ENCODE peak calls at places on chromosomes 4 and X, in nine cellular contexts. M is BJ, Y is astrocyte of the spinal cord, F is progenitor cell of endocrine pancreas, P is nephron progenitor cell, U is lower leg skin, G is fibroblast of mammary gland, C is heart right ventricle, Q is lower lobe of right lung. L is an unnamed sample.

GRCh38 chr4:98482847-98483806 is 175.3 kb downstream of the TSPAN5 start:
- DNase-seq in G (peak), U (no peak), Q (no peak), Y (peak), C (no peak), F (no peak), M (no peak), P (no peak), L (peak)

GRCh38 chrX:129996120-129996519 is 13.7 kb downstream of the BCORL1 start:
- DNase-seq in Y (peak), F (no peak), C (no peak), G (peak), U (no peak), M (peak), P (no peak), Q (no peak), L (peak)

GRCh38 chrX:134886201-134886600 is 104.6 kb upstream of the SMIM10 start:
- DNase-seq in U (no peak), Y (no peak), P (no peak), C (no peak), F (no peak), Q (no peak), G (peak), M (no peak), L (peak)

GRCh38 chrX:81232218-81232617 is 30.3 kb downstream of the SH3BGRL start:
- DNase-seq in P (no peak), M (no peak), Q (no peak), U (no peak), G (no peak), F (no peak), Y (no peak), C (no peak), L (no peak)

GRCh38 chr4:159400782-159401712 is 298.2 kb downstream of the RAPGEF2 start:
- DNase-seq in G (peak), C (no peak), F (no peak), Y (peak), Q (no peak), M (no peak), P (no peak), U (no peak), L (peak)

GRCh38 chrX:17713288-17713687 is 24.0 kb upstream of the SCML1 start:
- DNase-seq in G (no peak), C (no peak), F (no peak), P (no peak), U (no peak), M (no peak), Q (no peak), Y (no peak), L (no peak)

GRCh38 chr4:131603705-131604104 is 1545.4 kb upstream of the PCDH10 start:
- DNase-seq in P (no peak), M (no peak), F (no peak), U (no peak), C (no peak), G (no peak), Q (no peak), Y (no peak), L (no peak)

GRCh38 chrX:154125356-154126040 is 18.5 kb upstream of the OPN1LW start:
- DNase-seq in C (peak), P (no peak), U (no peak), Q (no peak), G (no peak), Y (no peak), F (no peak), M (no peak), L (no peak)

GRCh38 chr4:1511441-1512041 is 105.3 kb upstream of the NKX1-1 start:
- DNase-seq in F (no peak), Y (peak), M (no peak), P (no peak), C (peak), G (peak), U (peak), Q (peak), L (peak)

GRCh38 chrX:153876112-153876491 is 9.9 kb downstream of the L1CAM start:
- DNase-seq in Y (no peak), C (no peak), F (no peak), P (no peak), Q (no peak), U (no peak), M (no peak), G (no peak), L (no peak)

GRCh38 chr4:73187325-73187724 is 71.3 kb downstream of the ANKRD17 start:
- DNase-seq in G (peak), U (no peak), Q (no peak), F (no peak), P (no peak), C (no peak), Y (peak), M (no peak), L (peak)

GRCh38 chr4:117455088-117455487 is 369.7 kb upstream of the TRAM1L1 start:
- DNase-seq in G (no peak), Y (no peak), C (no peak), F (no peak), M (no peak), Q (no peak), P (no peak), U (no peak), L (no peak)

GRCh38 chr4:61590881-61591280 is 390.8 kb downstream of the ADGRL3 start:
- DNase-seq in F (no peak), Q (no peak), Y (no peak), C (no peak), U (no peak), P (no peak), M (no peak), G (no peak), L (no peak)
- TF ChIP-seq CTCF in F (no peak), Q (no peak), Y (peak), C (peak), U (no peak), P (no peak), M (no peak), G (no peak), L (peak)

GRCh38 chrX:54248309-54248708 is 65.3 kb upstream of the FAM120C start:
- DNase-seq in Q (no peak), P (no peak), F (no peak), U (no peak), M (no peak), Y (peak), C (no peak), G (peak), L (peak)
- TF ChIP-seq CTCF in Q (peak), P (no peak), F (no peak), U (no peak), M (peak), Y (peak), C (peak), G (peak), L (peak)

GRCh38 chrX:131778269-131779218 is 234.7 kb downstream of the OR13H1 start:
- DNase-seq in C (no peak), U (no peak), Q (no peak), F (no peak), M (no peak), P (no peak), G (peak), Y (peak), L (no peak)
- TF ChIP-seq CTCF in C (peak), U (no peak), Q (no peak), F (no peak), M (no peak), P (no peak), G (peak), Y (peak), L (no peak)

GRCh38 chr4:90030202-90030601 is 97.0 kb upstream of the CCSER1 start:
- DNase-seq in P (no peak), Q (no peak), G (no peak), Y (no peak), U (no peak), F (no peak), M (no peak), C (no peak), L (no peak)

GRCh38 chr4:90027565-90027964 is 99.6 kb upstream of the CCSER1 start:
- DNase-seq in F (no peak), Q (no peak), C (no peak), Y (no peak), G (no peak), U (no peak), M (no peak), P (no peak), L (no peak)

GRCh38 chr4:90028460-90028859 is 98.7 kb upstream of the CCSER1 start:
- DNase-seq in F (no peak), U (no peak), G (no peak), M (no peak), Y (no peak), C (no peak), Q (no peak), P (no peak), L (no peak)

GRCh38 chr4:90024519-90024918 is 102.7 kb upstream of the CCSER1 start:
- DNase-seq in Y (no peak), P (no peak), Q (no peak), G (no peak), F (no peak), U (no peak), C (no peak), M (no peak), L (no peak)

GRCh38 chr4:90025248-90025647 is 101.9 kb upstream of the CCSER1 start:
- DNase-seq in Q (no peak), U (no peak), Y (peak), F (no peak), C (no peak), G (peak), P (no peak), M (no peak), L (peak)
- TF ChIP-seq CTCF in Q (no peak), U (no peak), Y (peak), F (peak), C (peak), G (peak), P (peak), M (no peak), L (peak)

DNA sequence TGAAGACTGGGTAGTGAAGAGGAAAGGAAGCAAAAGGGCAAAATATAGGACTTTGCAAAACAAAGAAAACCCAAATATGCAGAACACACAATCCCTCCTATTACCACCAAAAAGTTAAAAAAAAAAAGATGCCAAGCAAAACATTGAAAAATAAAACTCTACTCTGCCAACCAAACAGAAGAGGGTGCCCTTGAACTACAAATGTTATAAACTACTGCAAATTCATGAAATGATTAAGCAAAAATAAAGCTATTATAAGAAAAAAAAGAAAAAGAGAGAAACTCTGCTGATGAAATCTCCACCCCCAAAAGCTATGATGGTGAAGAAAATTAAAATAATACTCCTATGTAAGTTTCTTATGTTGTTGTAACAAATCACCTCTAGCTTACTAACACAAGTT is 168.5 kb upstream of the STK26 start:
- DNase-seq in P (no peak), F (no peak), M (no peak), U (no peak), C (no peak), Q (no peak), Y (peak), G (peak), L (peak)
- TF ChIP-seq CTCF in P (peak), F (peak), M (no peak), U (no peak), C (peak), Q (no peak), Y (no peak), G (no peak), L (no peak)

GRCh38 chr4:162163892-162164759 is at the start of gene FSTL5:
- DNase-seq in Y (peak), P (peak), Q (peak), G (peak), M (no peak), U (peak), C (peak), F (peak), L (peak)
- TF ChIP-seq CTCF in Y (no peak), P (no peak), Q (no peak), G (no peak), M (no peak), U (no peak), C (no peak), F (no peak), L (peak)

GRCh38 chr4:142840516-142841123 is 5.5 kb downstream of the INPP4B start:
- DNase-seq in M (no peak), P (no peak), U (no peak), C (no peak), G (peak), F (no peak), Y (peak), Q (no peak), L (peak)
- TF ChIP-seq CTCF in M (peak), P (peak), U (no peak), C (peak), G (peak), F (peak), Y (peak), Q (peak), L (peak)

GRCh38 chrX:47637546-47638195 is 7.9 kb upstream of the CFP start:
- DNase-seq in M (no peak), U (no peak), P (no peak), F (no peak), C (peak), G (no peak), Y (peak), Q (peak), L (no peak)
- TF ChIP-seq CTCF in M (no peak), U (no peak), P (no peak), F (peak), C (peak), G (no peak), Y (peak), Q (no peak), L (no peak)

GRCh38 chr4:6109842-6110560 is 90.3 kb downstream of the JAKMIP1 start:
- DNase-seq in Q (no peak), F (peak), Y (no peak), U (no peak), C (no peak), M (no peak), P (no peak), G (no peak), L (no peak)
- TF ChIP-seq CTCF in Q (peak), F (peak), Y (no peak), U (no peak), C (no peak), M (no peak), P (peak), G (no peak), L (no peak)

GRCh38 chr4:186018261-186018660 is 50.7 kb upstream of the TLR3 start:
- DNase-seq in U (no peak), M (no peak), F (no peak), P (no peak), G (no peak), Q (no peak), C (no peak), Y (no peak), L (no peak)

GRCh38 chr4:186016796-186017195 is 52.2 kb upstream of the TLR3 start:
- DNase-seq in F (no peak), P (no peak), Y (no peak), C (no peak), U (no peak), M (no peak), G (no peak), Q (no peak), L (no peak)

GRCh38 chr4:186013404-186014186 is 55.4 kb upstream of the TLR3 start:
- DNase-seq in C (no peak), F (no peak), Q (no peak), Y (no peak), U (no peak), M (no peak), G (no peak), P (no peak), L (no peak)

GRCh38 chr4:186017801-186018200 is 51.2 kb upstream of the TLR3 start:
- DNase-seq in M (no peak), Q (no peak), U (no peak), P (no peak), C (no peak), F (no peak), G (no peak), Y (no peak), L (no peak)

GRCh38 chr4:186015212-186015817 is 53.6 kb upstream of the TLR3 start:
- DNase-seq in M (no peak), Q (no peak), C (no peak), Y (no peak), G (no peak), U (no peak), P (no peak), F (no peak), L (no peak)
- TF ChIP-seq CTCF in M (no peak), Q (no peak), C (no peak), Y (no peak), G (no peak), U (no peak), P (no peak), F (no peak), L (no peak)